ENCODE peak calls at places on chromosomes 4 and X, in ten cellular contexts. A is breast epithelium, I is spleen, N is HepG2, S is sigmoid colon, O is SK-N-SH, P is GM23338, F is GM12878, J is K562, Z is HCT116. K is an unnamed sample.

GRCh38 chr4:86011117-86011516 is 348.7 kb downstream of the MAPK10 start:
- DNase-seq in A (no peak), I (no peak), N (no peak), S (no peak), O (no peak), P (no peak), F (no peak), J (no peak), Z (no peak), K (no peak)

GRCh38 chrX:138775501-138775900 is 64.0 kb upstream of the FGF13 start:
- DNase-seq in A (no peak), I (no peak), N (peak; percentile 0), S (no peak), O (peak; percentile 30), P (peak; percentile 37), F (no peak), J (peak; percentile 34), Z (no peak), K (no peak)

GRCh38 chrX:154351183-154352011 is 23.0 kb downstream of the FLNA start:
- DNase-seq in A (no peak), I (peak; percentile 88), N (no peak), S (no peak), O (no peak), P (no peak), F (no peak), J (no peak), Z (no peak), K (peak; percentile 71)

GRCh38 chr4:67483868-67484602 is 61.3 kb downstream of the CENPC start:
- DNase-seq in A (no peak), I (no peak), N (no peak), S (no peak), O (no peak), P (peak; percentile 46), F (no peak), J (peak; percentile 16), Z (no peak), K (no peak)

GRCh38 chrX:10486373-10486772 is 134.0 kb downstream of the MID1 start:
- DNase-seq in A (no peak), I (no peak), N (no peak), S (peak; percentile 59), O (no peak), P (no peak), F (no peak), J (no peak), Z (no peak), K (no peak)

GRCh38 chr4:8730159-8730558 is 137.6 kb downstream of the CPZ start:
- DNase-seq in A (no peak), I (no peak), N (no peak), S (peak; percentile 41), O (no peak), P (no peak), F (no peak), J (no peak), Z (no peak), K (no peak)

GRCh38 chr4:10204401-10205058 is 87.9 kb upstream of the WDR1 start:
- DNase-seq in A (no peak), I (no peak), N (no peak), S (no peak), O (no peak), P (no peak), F (no peak), J (no peak), Z (no peak), K (no peak)

GRCh38 chr4:106746451-106746850 is 289.7 kb downstream of the DKK2 start:
- DNase-seq in A (no peak), I (no peak), N (no peak), S (no peak), O (no peak), P (no peak), F (no peak), J (no peak), Z (no peak), K (no peak)

GRCh38 chrX:149508467-149508866 is 3.4 kb upstream of the IDS start:
- DNase-seq in A (no peak), I (no peak), N (no peak), S (no peak), O (no peak), P (no peak), F (no peak), J (no peak), Z (no peak), K (no peak)

GRCh38 chrX:149506349-149506748 is 1.2 kb upstream of the IDS start:
- DNase-seq in A (no peak), I (no peak), N (no peak), S (no peak), O (no peak), P (no peak), F (no peak), J (no peak), Z (no peak), K (no peak)

GRCh38 chrX:149504915-149505651 is at the start of gene IDS:
- DNase-seq in A (peak; percentile 88), I (peak; percentile 98), N (peak; percentile 69), S (peak; percentile 96), O (peak; percentile 82), P (peak; percentile 92), F (peak; percentile 37), J (peak; percentile 93), Z (peak; percentile 68), K (peak; percentile 92)

GRCh38 chrX:149505671-149506070 is 565 bp upstream of the IDS start:
- DNase-seq in A (no peak), I (no peak), N (no peak), S (no peak), O (no peak), P (no peak), F (no peak), J (no peak), Z (no peak), K (no peak)

DNA sequence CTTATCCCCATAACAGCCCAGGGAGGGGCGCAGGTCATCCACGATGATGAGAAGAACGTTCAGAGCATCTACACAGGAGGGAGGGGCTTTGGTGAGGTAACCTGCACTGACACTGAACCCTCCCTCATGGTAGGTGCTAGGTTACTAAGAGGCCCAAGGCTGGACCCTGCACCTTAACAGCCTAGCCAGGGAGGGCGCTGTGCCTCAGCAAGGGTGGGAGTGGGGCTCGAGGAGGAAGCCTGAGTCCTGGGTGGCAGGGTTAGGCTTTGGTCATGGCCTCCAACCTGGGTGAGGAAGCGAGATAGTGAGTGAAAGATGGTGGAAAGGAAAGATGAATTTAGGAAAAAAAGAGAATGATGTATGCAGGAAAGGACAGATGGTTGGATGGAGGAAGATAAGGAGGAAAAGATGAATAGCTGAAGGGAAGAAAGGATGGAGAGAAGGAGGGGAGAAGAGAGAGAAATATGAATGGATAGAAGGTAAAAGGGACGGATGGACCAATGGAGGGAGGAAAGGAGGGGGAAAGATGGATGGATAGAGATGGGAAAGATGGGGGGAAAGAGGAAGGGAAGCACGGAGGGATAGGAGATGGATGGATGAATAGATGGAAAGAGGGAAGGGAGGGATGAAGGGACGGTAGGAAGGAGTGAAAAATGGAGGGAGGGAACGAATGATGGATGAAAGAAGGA is 736 bp downstream of the IDS start:
- DNase-seq in A (no peak), I (peak; percentile 88), N (no peak), S (no peak), O (peak; percentile 67), P (peak; percentile 56), F (no peak), J (peak; percentile 65), Z (no peak), K (peak; percentile 37)
- TF ChIP-seq CTCF in A (no peak), I (no peak), N (no peak), S (no peak), O (peak; percentile 61), P (peak; percentile 68), F (peak; percentile 67), J (peak; percentile 57), Z (no peak), K (peak; percentile 5)

GRCh38 chr4:123284166-123284565 is 112.4 kb upstream of the SPRY1 start:
- DNase-seq in A (no peak), I (no peak), N (no peak), S (no peak), O (peak; percentile 9), P (no peak), F (no peak), J (no peak), Z (no peak), K (no peak)
- TF ChIP-seq POLR2AphosphoS5 in A (no peak), I (no peak), N (no peak), S (peak; percentile 55), O (peak; percentile 53), P (no peak), F (no peak), J (no peak), Z (no peak), K (no peak)

GRCh38 chrX:29687687-29688086 is 527.7 kb upstream of the MAGEB2 start:
- DNase-seq in A (no peak), I (no peak), N (no peak), S (no peak), O (no peak), P (no peak), F (no peak), J (no peak), Z (no peak), K (no peak)
- TF ChIP-seq CTCF in A (no peak), I (no peak), N (no peak), S (no peak), O (peak; percentile 58), P (peak; percentile 25), F (no peak), J (no peak), Z (no peak), K (no peak)

GRCh38 chrX:7146703-7147430 is 645 bp upstream of the STS start:
- DNase-seq in A (no peak), I (no peak), N (no peak), S (peak; percentile 69), O (no peak), P (no peak), F (no peak), J (peak; percentile 43), Z (no peak), K (peak; percentile 49)

GRCh38 chrX:7149421-7149820 is 1.5 kb upstream of the PUDP start:
- DNase-seq in A (no peak), I (no peak), N (no peak), S (no peak), O (no peak), P (no peak), F (no peak), J (no peak), Z (no peak), K (no peak)

GRCh38 chrX:7146026-7146702 is 1.3 kb upstream of the STS start:
- DNase-seq in A (no peak), I (no peak), N (no peak), S (no peak), O (no peak), P (no peak), F (no peak), J (no peak), Z (no peak), K (no peak)

GRCh38 chrX:7147431-7147977 is at the start of gene STS:
- DNase-seq in A (peak; percentile 44), I (peak; percentile 92), N (no peak), S (peak; percentile 74), O (peak; percentile 39), P (peak; percentile 29), F (no peak), J (peak; percentile 48), Z (no peak), K (peak; percentile 52)

DNA sequence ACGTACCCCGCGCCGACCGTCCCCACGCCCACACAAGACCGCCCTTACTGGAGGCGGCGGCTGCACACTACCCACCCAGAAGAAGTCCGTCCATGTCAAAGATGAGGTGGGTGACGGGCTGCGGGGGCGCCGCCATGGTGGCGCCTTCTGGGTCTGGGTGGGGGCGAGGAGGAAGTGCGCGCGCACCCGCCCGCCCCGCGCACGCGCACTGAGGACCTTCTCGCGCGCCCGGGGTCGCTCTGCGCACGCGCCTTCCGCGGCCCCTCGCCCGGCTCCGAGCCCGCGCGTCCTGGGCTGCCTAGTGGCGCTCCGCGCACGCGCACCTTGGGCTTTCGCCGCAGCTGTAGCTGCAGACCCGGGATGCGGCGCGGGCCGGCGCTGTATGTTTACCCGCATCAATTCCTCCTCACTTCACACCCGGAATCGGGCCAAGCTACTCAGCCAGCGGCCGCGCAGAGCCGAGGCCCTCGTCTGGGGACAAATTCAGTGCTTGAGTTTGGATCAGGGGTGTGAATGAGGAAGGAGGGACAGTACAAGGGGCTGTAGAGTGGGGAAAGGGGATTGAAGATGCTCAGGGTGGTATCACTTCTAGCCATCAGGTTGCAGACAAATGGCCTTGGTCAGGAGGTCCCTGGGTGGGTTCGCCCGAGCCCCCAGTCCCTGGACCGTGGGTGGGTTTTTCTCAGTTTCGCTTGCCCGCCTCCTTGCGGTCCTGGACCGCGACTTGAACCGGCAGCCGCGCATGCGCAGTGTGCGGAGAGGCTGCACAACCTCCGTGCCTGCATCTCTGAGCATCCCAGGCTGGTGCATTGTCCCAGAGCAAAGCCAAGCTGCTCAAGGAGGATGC is at the start of gene PUDP:
- DNase-seq in A (peak; percentile 81), I (peak; percentile 97), N (peak; percentile 57), S (peak; percentile 94), O (peak; percentile 99), P (peak; percentile 81), F (no peak), J (peak; percentile 86), Z (peak; percentile 37), K (peak; percentile 92)
- TF ChIP-seq POLR2AphosphoS5 in A (peak; percentile 44), I (peak; percentile 84), N (peak; percentile 48), S (peak; percentile 64), O (peak; percentile 62), P (peak; percentile 56), F (peak; percentile 75), J (peak; percentile 45), Z (peak; percentile 74), K (peak; percentile 39)

K was measured in transverse colon.